ENCODE peak calls at places on chromosomes 7 and 10, in seven cellular contexts. One of them, this sample, is unnamed.

GRCh38 chr10:133212853-133213494 is 17.0 kb upstream of the UTF1 start:
- DNase-seq in AG04450: no peak
- DNase-seq in HL-60: no peak
- DNase-seq in OCI-LY7: no peak
- DNase-seq in tibial nerve: no peak
- DNase-seq in body of pancreas: no peak
- DNase-seq in GM23338: no peak
- DNase-seq in this sample: peak

GRCh38 chr10:129933456-129934092 is 30.5 kb downstream of the EBF3 start:
- DNase-seq in AG04450: no peak
- DNase-seq in HL-60: no peak
- DNase-seq in OCI-LY7: no peak
- DNase-seq in tibial nerve: no peak
- DNase-seq in body of pancreas: no peak
- DNase-seq in GM23338: no peak
- DNase-seq in this sample: no peak

GRCh38 chr7:100171087-100171681 is 2.8 kb upstream of the GAL3ST4 start:
- DNase-seq in AG04450: no peak
- DNase-seq in HL-60: no peak
- DNase-seq in OCI-LY7: peak
- DNase-seq in tibial nerve: no peak
- DNase-seq in body of pancreas: no peak
- DNase-seq in GM23338: peak
- DNase-seq in this sample: no peak

GRCh38 chr7:12703881-12704280 is 16.4 kb downstream of the ARL4A start:
- DNase-seq in AG04450: no peak
- DNase-seq in HL-60: no peak
- DNase-seq in OCI-LY7: no peak
- DNase-seq in tibial nerve: no peak
- DNase-seq in body of pancreas: no peak
- DNase-seq in GM23338: no peak
- DNase-seq in this sample: no peak

GRCh38 chr7:123215350-123215749 is 15.6 kb upstream of the SLC13A1 start:
- DNase-seq in AG04450: no peak
- DNase-seq in HL-60: no peak
- DNase-seq in OCI-LY7: no peak
- DNase-seq in tibial nerve: no peak
- DNase-seq in body of pancreas: no peak
- DNase-seq in GM23338: no peak
- DNase-seq in this sample: no peak

GRCh38 chr7:75842836-75843446 is 29.3 kb upstream of the CCL24 start:
- DNase-seq in AG04450: peak
- DNase-seq in HL-60: peak
- DNase-seq in OCI-LY7: peak
- DNase-seq in tibial nerve: peak
- DNase-seq in body of pancreas: peak
- DNase-seq in GM23338: no peak
- DNase-seq in this sample: no peak

GRCh38 chr7:47827886-47828285 is 120.4 kb downstream of the PKD1L1 start:
- DNase-seq in AG04450: no peak
- DNase-seq in HL-60: no peak
- DNase-seq in OCI-LY7: no peak
- DNase-seq in tibial nerve: no peak
- DNase-seq in body of pancreas: no peak
- DNase-seq in GM23338: no peak
- DNase-seq in this sample: no peak

GRCh38 chr10:31836569-31837406 is 91.8 kb downstream of the ARHGAP12 start:
- DNase-seq in AG04450: no peak
- DNase-seq in HL-60: peak
- DNase-seq in OCI-LY7: peak
- DNase-seq in tibial nerve: no peak
- DNase-seq in body of pancreas: peak
- DNase-seq in GM23338: peak
- DNase-seq in this sample: no peak

GRCh38 chr10:58217612-58218011 is 50.1 kb downstream of the IPMK start:
- DNase-seq in AG04450: no peak
- DNase-seq in HL-60: no peak
- DNase-seq in OCI-LY7: no peak
- DNase-seq in tibial nerve: no peak
- DNase-seq in body of pancreas: no peak
- DNase-seq in GM23338: no peak
- DNase-seq in this sample: no peak

GRCh38 chr7:111092406-111093160 is 1.7 kb downstream of the LRRN3 start:
- DNase-seq in AG04450: no peak
- DNase-seq in HL-60: no peak
- DNase-seq in OCI-LY7: no peak
- DNase-seq in tibial nerve: no peak
- DNase-seq in body of pancreas: no peak
- DNase-seq in GM23338: no peak
- DNase-seq in this sample: no peak

GRCh38 chr10:72072046-72072445 is 16.3 kb downstream of the SPOCK2 start:
- DNase-seq in AG04450: no peak
- DNase-seq in HL-60: no peak
- DNase-seq in OCI-LY7: no peak
- DNase-seq in tibial nerve: no peak
- DNase-seq in body of pancreas: no peak
- DNase-seq in GM23338: no peak
- DNase-seq in this sample: no peak

GRCh38 chr10:24723788-24724380 is at the start of gene ARHGAP21:
- DNase-seq in AG04450: no peak
- DNase-seq in HL-60: no peak
- DNase-seq in OCI-LY7: peak
- DNase-seq in tibial nerve: peak
- DNase-seq in body of pancreas: peak
- DNase-seq in GM23338: peak
- DNase-seq in this sample: peak

GRCh38 chr7:137820677-137821420 is 25.9 kb downstream of the DGKI start:
- DNase-seq in AG04450: peak
- DNase-seq in HL-60: no peak
- DNase-seq in OCI-LY7: no peak
- DNase-seq in tibial nerve: peak
- DNase-seq in body of pancreas: peak
- DNase-seq in GM23338: peak
- DNase-seq in this sample: peak

GRCh38 chr10:133276435-133277201 is at the start of gene ADAM8:
- DNase-seq in AG04450: no peak
- DNase-seq in HL-60: no peak
- DNase-seq in OCI-LY7: peak
- DNase-seq in tibial nerve: no peak
- DNase-seq in body of pancreas: peak
- DNase-seq in GM23338: peak
- DNase-seq in this sample: no peak

GRCh38 chr10:94357193-94357592 is 5.5 kb downstream of the NOC3L start:
- DNase-seq in AG04450: no peak
- DNase-seq in HL-60: no peak
- DNase-seq in OCI-LY7: no peak
- DNase-seq in tibial nerve: no peak
- DNase-seq in body of pancreas: no peak
- DNase-seq in GM23338: no peak
- DNase-seq in this sample: no peak

GRCh38 chr7:54810401-54810800 is 51.4 kb upstream of the SEC61G start:
- DNase-seq in AG04450: no peak
- DNase-seq in HL-60: no peak
- DNase-seq in OCI-LY7: no peak
- DNase-seq in tibial nerve: no peak
- DNase-seq in body of pancreas: no peak
- DNase-seq in GM23338: no peak
- DNase-seq in this sample: no peak

GRCh38 chr7:44108768-44109750 is 4.9 kb downstream of the AEBP1 start:
- DNase-seq in AG04450: no peak
- DNase-seq in HL-60: no peak
- DNase-seq in OCI-LY7: no peak
- DNase-seq in tibial nerve: no peak
- DNase-seq in body of pancreas: no peak
- DNase-seq in GM23338: no peak
- DNase-seq in this sample: no peak
- H3K27ac ChIP-seq in AG04450: no peak
- H3K27ac ChIP-seq in HL-60: no peak
- H3K27ac ChIP-seq in OCI-LY7: no peak
- H3K27ac ChIP-seq in tibial nerve: no peak
- H3K27ac ChIP-seq in body of pancreas: no peak
- H3K27ac ChIP-seq in GM23338: no peak
- H3K27ac ChIP-seq in this sample: no peak

GRCh38 chr7:3233301-3233700 is 67.8 kb upstream of the SDK1 start:
- DNase-seq in AG04450: no peak
- DNase-seq in HL-60: no peak
- DNase-seq in OCI-LY7: no peak
- DNase-seq in tibial nerve: no peak
- DNase-seq in body of pancreas: no peak
- DNase-seq in GM23338: no peak
- DNase-seq in this sample: no peak
- H3K27ac ChIP-seq in AG04450: no peak
- H3K27ac ChIP-seq in HL-60: no peak
- H3K27ac ChIP-seq in OCI-LY7: no peak
- H3K27ac ChIP-seq in tibial nerve: no peak
- H3K27ac ChIP-seq in body of pancreas: no peak
- H3K27ac ChIP-seq in GM23338: no peak
- H3K27ac ChIP-seq in this sample: no peak

DNA sequence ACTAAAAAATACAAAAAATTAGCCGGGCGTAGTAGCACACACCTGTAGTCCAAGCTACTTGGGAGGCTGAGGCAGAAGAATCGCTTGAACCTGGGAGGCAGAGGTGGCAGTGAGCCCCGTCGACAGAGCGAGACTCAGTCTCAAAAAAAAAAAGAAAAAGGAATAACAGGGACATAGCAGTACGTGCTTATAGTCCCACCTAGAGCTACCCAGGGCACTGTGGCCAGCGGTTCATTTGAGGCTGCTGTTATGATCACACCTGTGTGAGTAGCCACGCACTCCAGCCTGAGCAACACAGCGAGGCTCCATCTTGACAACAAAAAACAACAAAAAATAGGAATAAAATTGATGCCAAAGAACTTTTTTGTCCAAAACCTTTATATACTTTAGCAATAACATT is 17.1 kb downstream of the WAPL start:
- DNase-seq in AG04450: no peak
- DNase-seq in HL-60: no peak
- DNase-seq in OCI-LY7: no peak
- DNase-seq in tibial nerve: no peak
- DNase-seq in body of pancreas: no peak
- DNase-seq in GM23338: no peak
- DNase-seq in this sample: no peak
- H3K27ac ChIP-seq in AG04450: no peak
- H3K27ac ChIP-seq in HL-60: no peak
- H3K27ac ChIP-seq in OCI-LY7: peak
- H3K27ac ChIP-seq in tibial nerve: no peak
- H3K27ac ChIP-seq in body of pancreas: no peak
- H3K27ac ChIP-seq in GM23338: no peak
- H3K27ac ChIP-seq in this sample: no peak

GRCh38 chr10:114521250-114521649 is 116.9 kb upstream of the AFAP1L2 start:
- DNase-seq in AG04450: no peak
- DNase-seq in HL-60: no peak
- DNase-seq in OCI-LY7: no peak
- DNase-seq in tibial nerve: no peak
- DNase-seq in body of pancreas: no peak
- DNase-seq in GM23338: no peak
- DNase-seq in this sample: no peak
- H3K27ac ChIP-seq in AG04450: no peak
- H3K27ac ChIP-seq in HL-60: no peak
- H3K27ac ChIP-seq in OCI-LY7: no peak
- H3K27ac ChIP-seq in tibial nerve: no peak
- H3K27ac ChIP-seq in body of pancreas: no peak
- H3K27ac ChIP-seq in GM23338: no peak
- H3K27ac ChIP-seq in this sample: no peak

GRCh38 chr7:103521917-103522316 is 75.9 kb upstream of the SLC26A5 start:
- DNase-seq in AG04450: no peak
- DNase-seq in HL-60: no peak
- DNase-seq in OCI-LY7: no peak
- DNase-seq in tibial nerve: no peak
- DNase-seq in body of pancreas: no peak
- DNase-seq in GM23338: peak
- DNase-seq in this sample: no peak
- H3K27ac ChIP-seq in AG04450: no peak
- H3K27ac ChIP-seq in HL-60: no peak
- H3K27ac ChIP-seq in OCI-LY7: no peak
- H3K27ac ChIP-seq in tibial nerve: no peak
- H3K27ac ChIP-seq in body of pancreas: no peak
- H3K27ac ChIP-seq in GM23338: no peak
- H3K27ac ChIP-seq in this sample: no peak

GRCh38 chr10:101444499-101444898 is 90.5 kb downstream of the BTRC start:
- DNase-seq in AG04450: no peak
- DNase-seq in HL-60: no peak
- DNase-seq in OCI-LY7: no peak
- DNase-seq in tibial nerve: no peak
- DNase-seq in body of pancreas: no peak
- DNase-seq in GM23338: no peak
- DNase-seq in this sample: no peak
- H3K27ac ChIP-seq in AG04450: no peak
- H3K27ac ChIP-seq in HL-60: no peak
- H3K27ac ChIP-seq in OCI-LY7: no peak
- H3K27ac ChIP-seq in tibial nerve: no peak
- H3K27ac ChIP-seq in body of pancreas: no peak
- H3K27ac ChIP-seq in GM23338: no peak
- H3K27ac ChIP-seq in this sample: no peak

This sample was measured in dorsolateral prefrontal cortex.